ENCODE peak calls at places on chromosomes 1 and 21, in six cellular contexts. X is NCI-H1694; K is HFFc6; A is stimulated activated CD8-positive, alpha-beta memory T cell treated with anti-CD3 and anti-CD28 coated beads, Interleukin-4, amount 100 ng/mL, for 48 hours; B is AG10803; Z is non-pigmented ciliary epithelial cell. Y is an unnamed sample.

GRCh38 chr1:176559474-176560390 is 96.8 kb downstream of the PAPPA2 start:
- DNase-seq in A (peak; percentile 43), K (peak; percentile 19), Z (peak; percentile 17), B (peak; percentile 69), X (peak; percentile 59), Y (peak; percentile 43)

GRCh38 chr1:53766194-53766748 is 27.3 kb upstream of the GLIS1 start:
- DNase-seq in A (no peak), K (no peak), X (no peak), B (no peak), Z (no peak), Y (no peak)

GRCh38 chr1:202018476-202019234 is 8.3 kb downstream of the ELF3 start:
- DNase-seq in X (no peak), A (no peak), B (no peak), K (no peak), Z (no peak), Y (no peak)

GRCh38 chr1:228157381-228158126 is 7.8 kb downstream of the GJC2 start:
- DNase-seq in K (no peak), Z (no peak), A (peak; percentile 47), B (no peak), X (no peak), Y (peak; percentile 73)

GRCh38 chr21:41727784-41728763 is 38.8 kb downstream of the RIPK4 start:
- DNase-seq in Z (no peak), X (no peak), K (no peak), B (no peak), A (no peak), Y (no peak)

GRCh38 chr1:6600410-6601048 is 2.1 kb downstream of the KLHL21 start:
- DNase-seq in K (no peak), B (peak; percentile 31), Z (no peak), X (no peak), A (no peak), Y (no peak)

GRCh38 chr1:99657213-99658030 is 11.5 kb downstream of the PALMD start:
- DNase-seq in Z (no peak), B (no peak), K (no peak), A (no peak), X (no peak), Y (no peak)

GRCh38 chr1:183543619-183544204 is 46.5 kb downstream of the NCF2 start:
- DNase-seq in A (no peak), K (peak; percentile 68), X (peak; percentile 54), Z (peak; percentile 36), B (peak; percentile 69), Y (no peak)

GRCh38 chr1:76083189-76083588 is 8.6 kb downstream of the ST6GALNAC3 start:
- DNase-seq in K (no peak), X (no peak), Z (no peak), A (no peak), B (no peak), Y (no peak)

GRCh38 chr1:186985889-186986491 is 157.2 kb downstream of the PLA2G4A start:
- DNase-seq in K (peak; percentile 59), A (no peak), Z (no peak), X (peak; percentile 70), B (peak; percentile 56), Y (no peak)

GRCh38 chr1:16115468-16116363 is 40.2 kb downstream of the EPHA2 start:
- DNase-seq in B (no peak), A (no peak), K (no peak), Z (no peak), X (no peak), Y (no peak)

GRCh38 chr1:14061204-14061603 is 361.2 kb downstream of the PRDM2 start:
- DNase-seq in K (no peak), Z (no peak), A (no peak), X (no peak), B (no peak), Y (no peak)

GRCh38 chr1:1420654-1421134 is 382 bp downstream of the ANKRD65 start:
- DNase-seq in Z (no peak), K (no peak), A (no peak), X (no peak), B (no peak), Y (no peak)

GRCh38 chr1:25554886-25555752 is 11.7 kb downstream of the LDLRAP1 start:
- DNase-seq in B (no peak), X (no peak), Z (no peak), A (no peak), K (no peak), Y (no peak)

Y was measured in activated CD8-positive, alpha-beta memory T cell treated with anti-CD3 and anti-CD28 coated beads, Interleukin-2, amount 10 ng/mL, durations not matched to agents 7 days and 5 days.